ENCODE peak calls at places on chromosomes 4 and X, in eight cellular contexts. I, S, W, Y, K, G, V and A are unnamed samples.

GRCh38 chrX:18769812-18770573 is 62.5 kb downstream of the PPEF1 start:
- DNase-seq in I (no peak), S (no peak), W (peak), Y (no peak), K (no peak), G (no peak), V (no peak), A (no peak)

GRCh38 chrX:69069086-69069445 is 96.2 kb downstream of the PJA1 start:
- DNase-seq in I (no peak), S (no peak), W (no peak), Y (no peak), K (no peak), G (peak), V (no peak), A (no peak)

GRCh38 chr4:85092536-85092935 is 126.0 kb upstream of the WDFY3 start:
- DNase-seq in I (no peak), S (no peak), W (no peak), Y (no peak), K (no peak), G (no peak), V (no peak), A (no peak)

GRCh38 chrX:32868524-32868895 is 342.8 kb downstream of the DMD start:
- DNase-seq in I (no peak), S (no peak), W (no peak), Y (no peak), K (no peak), G (no peak), V (no peak), A (no peak)

GRCh38 chrX:134158821-134159512 is 78.0 kb upstream of the CCDC160 start:
- DNase-seq in I (no peak), S (no peak), W (no peak), Y (no peak), K (no peak), G (no peak), V (no peak), A (no peak)

GRCh38 chr4:20809796-20810195 is 109.5 kb downstream of the PACRGL start:
- DNase-seq in I (no peak), S (peak), W (no peak), Y (peak), K (no peak), G (no peak), V (peak), A (no peak)

GRCh38 chr4:125714845-125715244 is 400.1 kb downstream of the FAT4 start:
- DNase-seq in I (no peak), S (no peak), W (no peak), Y (no peak), K (no peak), G (no peak), V (no peak), A (no peak)

GRCh38 chrX:9148626-9149385 is 114.9 kb upstream of the FAM9B start:
- DNase-seq in I (peak), S (no peak), W (peak), Y (peak), K (peak), G (no peak), V (no peak), A (no peak)

GRCh38 chrX:33741807-33742206 is 390.3 kb downstream of the FAM47A start:
- DNase-seq in I (no peak), S (no peak), W (no peak), Y (no peak), K (no peak), G (peak), V (no peak), A (no peak)

GRCh38 chrX:9122504-9123245 is 88.7 kb upstream of the FAM9B start:
- DNase-seq in I (no peak), S (no peak), W (peak), Y (no peak), K (peak), G (no peak), V (no peak), A (no peak)

GRCh38 chrX:22012051-22012450 is 20.1 kb upstream of the PHEX start:
- DNase-seq in I (no peak), S (no peak), W (no peak), Y (no peak), K (no peak), G (no peak), V (no peak), A (no peak)

GRCh38 chr4:84852081-84852480 is 114.4 kb downstream of the WDFY3 start:
- DNase-seq in I (no peak), S (no peak), W (peak), Y (no peak), K (no peak), G (no peak), V (peak), A (peak)

GRCh38 chrX:69305333-69306062 is 140.2 kb upstream of the PJA1 start:
- DNase-seq in I (no peak), S (no peak), W (no peak), Y (no peak), K (no peak), G (no peak), V (no peak), A (no peak)

GRCh38 chr4:155854597-155855226 is 11.4 kb downstream of the ASIC5 start:
- DNase-seq in I (no peak), S (no peak), W (peak), Y (no peak), K (peak), G (no peak), V (no peak), A (no peak)

GRCh38 chr4:3781193-3781886 is 15.2 kb downstream of the ADRA2C start:
- DNase-seq in I (no peak), S (no peak), W (no peak), Y (no peak), K (no peak), G (peak), V (peak), A (no peak)

GRCh38 chrX:119698835-119699234 is 5.9 kb upstream of the SEPTIN6 start:
- DNase-seq in I (no peak), S (no peak), W (peak), Y (peak), K (peak), G (no peak), V (peak), A (no peak)

GRCh38 chr4:8907596-8908205 is 36.1 kb upstream of the HMX1 start:
- DNase-seq in I (peak), S (peak), W (no peak), Y (no peak), K (no peak), G (peak), V (no peak), A (peak)

GRCh38 chrX:10648608-10649007 is 28.2 kb upstream of the MID1 start:
- DNase-seq in I (no peak), S (no peak), W (peak), Y (peak), K (peak), G (no peak), V (no peak), A (no peak)

GRCh38 chrX:30673405-30673804 is 20.2 kb downstream of the GK start:
- DNase-seq in I (no peak), S (no peak), W (no peak), Y (no peak), K (no peak), G (no peak), V (no peak), A (no peak)

GRCh38 chr4:7571001-7571400 is 136.3 kb upstream of the PSAPL1 start:
- DNase-seq in I (no peak), S (no peak), W (no peak), Y (no peak), K (no peak), G (no peak), V (no peak), A (no peak)

GRCh38 chr4:186067757-186068385 is 1.1 kb upstream of the TLR3 start:
- DNase-seq in I (peak), S (no peak), W (peak), Y (peak), K (peak), G (no peak), V (peak), A (peak)

GRCh38 chr4:107855723-107856122 is 31.0 kb downstream of the SGMS2 start:
- DNase-seq in I (no peak), S (no peak), W (no peak), Y (no peak), K (no peak), G (no peak), V (no peak), A (no peak)

GRCh38 chrX:103536071-103536470 is 16.8 kb upstream of the RAB40A start:
- DNase-seq in I (no peak), S (no peak), W (peak), Y (no peak), K (no peak), G (no peak), V (no peak), A (no peak)

GRCh38 chrX:49901068-49901467 is 21.3 kb upstream of the CLCN5 start:
- DNase-seq in I (no peak), S (no peak), W (no peak), Y (no peak), K (no peak), G (no peak), V (no peak), A (no peak)

GRCh38 chr4:106585920-106586349 is 217.4 kb upstream of the GIMD1 start:
- DNase-seq in I (no peak), S (no peak), W (peak), Y (no peak), K (no peak), G (no peak), V (no peak), A (no peak)

GRCh38 chrX:124573458-124573857 is 227.1 kb downstream of the SH2D1A start:
- DNase-seq in I (no peak), S (no peak), W (no peak), Y (no peak), K (no peak), G (no peak), V (no peak), A (no peak)

GRCh38 chr4:57605374-57605773 is 495.2 kb upstream of the IGFBP7 start:
- DNase-seq in I (no peak), S (no peak), W (no peak), Y (no peak), K (no peak), G (no peak), V (no peak), A (no peak)

GRCh38 chrX:17361620-17362019 is 13.4 kb upstream of the NHS start:
- DNase-seq in I (no peak), S (no peak), W (no peak), Y (no peak), K (no peak), G (no peak), V (no peak), A (no peak)

GRCh38 chr4:103425406-103425805 is 227.3 kb upstream of the CENPE start:
- DNase-seq in I (no peak), S (no peak), W (no peak), Y (no peak), K (no peak), G (no peak), V (no peak), A (no peak)

GRCh38 chr4:99668472-99668871 is 10.8 kb upstream of the C4orf54 start:
- DNase-seq in I (no peak), S (no peak), W (no peak), Y (no peak), K (no peak), G (no peak), V (no peak), A (no peak)

GRCh38 chrX:24190500-24191156 is 41.1 kb downstream of the ZFX start:
- DNase-seq in I (no peak), S (no peak), W (peak), Y (no peak), K (no peak), G (no peak), V (no peak), A (no peak)

GRCh38 chr4:132587626-132588025 is 561.5 kb upstream of the PCDH10 start:
- DNase-seq in I (no peak), S (no peak), W (peak), Y (no peak), K (no peak), G (no peak), V (no peak), A (no peak)

DNA sequence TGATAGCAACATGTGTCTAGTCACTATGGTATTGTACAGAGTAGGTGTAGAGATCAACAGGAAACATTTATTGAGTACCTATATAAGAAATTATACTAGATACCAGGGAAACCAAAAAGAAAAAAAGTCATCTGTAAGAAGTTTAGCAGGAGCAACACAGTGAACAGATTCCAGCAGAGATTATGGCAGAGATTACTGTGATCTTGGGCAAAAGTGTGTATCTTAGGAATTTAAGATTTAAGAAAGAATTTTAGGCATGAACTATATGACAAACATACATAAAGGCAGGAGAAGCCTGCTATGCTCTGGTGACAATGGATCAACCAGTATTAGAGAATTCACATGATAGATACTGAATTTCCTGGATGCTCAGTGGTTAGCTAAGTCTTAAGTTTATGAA is 37.9 kb downstream of the SNCA start:
- DNase-seq in I (no peak), S (no peak), W (peak), Y (no peak), K (no peak), G (no peak), V (no peak), A (no peak)
- H3K4me3 ChIP-seq in I (no peak), S (no peak), W (no peak), Y (no peak), K (no peak), G (no peak), V (no peak), A (no peak)

GRCh38 chr4:87005690-87006461 is 71.1 kb downstream of the AFF1 start:
- DNase-seq in I (no peak), S (no peak), W (no peak), Y (peak), K (no peak), G (no peak), V (no peak), A (no peak)
- H3K27ac ChIP-seq in I (peak), S (peak), W (peak), Y (peak), K (peak), G (peak), V (peak), A (peak)

GRCh38 chrX:35098419-35098818 is 155.8 kb downstream of the FAM47B start:
- DNase-seq in I (no peak), S (no peak), W (no peak), Y (no peak), K (no peak), G (no peak), V (no peak), A (no peak)
- TF ChIP-seq CTCF in I (no peak), S (peak), W (no peak), Y (no peak), K (no peak), G (no peak), V (no peak), A (no peak)

GRCh38 chr4:87038837-87039715 is 104.3 kb downstream of the AFF1 start:
- DNase-seq in I (peak), S (peak), W (peak), Y (peak), K (peak), G (peak), V (no peak), A (peak)
- H3K4me3 ChIP-seq in I (no peak), S (no peak), W (no peak), Y (no peak), K (no peak), G (no peak), V (no peak), A (no peak)

GRCh38 chr4:686371-687040 is 2.4 kb downstream of the SLC49A3 start:
- DNase-seq in I (no peak), S (no peak), W (no peak), Y (no peak), K (no peak), G (no peak), V (no peak), A (no peak)
- H3K27ac ChIP-seq in I (no peak), S (peak), W (no peak), Y (no peak), K (peak), G (peak), V (peak), A (no peak)

GRCh38 chr4:169009281-169010124 is 552 bp downstream of the CBR4 start:
- DNase-seq in I (peak), S (no peak), W (peak), Y (peak), K (peak), G (peak), V (peak), A (peak)
- TF ChIP-seq CTCF in I (peak), S (peak), W (no peak), Y (peak), K (peak), G (no peak), V (peak), A (no peak)

DNA sequence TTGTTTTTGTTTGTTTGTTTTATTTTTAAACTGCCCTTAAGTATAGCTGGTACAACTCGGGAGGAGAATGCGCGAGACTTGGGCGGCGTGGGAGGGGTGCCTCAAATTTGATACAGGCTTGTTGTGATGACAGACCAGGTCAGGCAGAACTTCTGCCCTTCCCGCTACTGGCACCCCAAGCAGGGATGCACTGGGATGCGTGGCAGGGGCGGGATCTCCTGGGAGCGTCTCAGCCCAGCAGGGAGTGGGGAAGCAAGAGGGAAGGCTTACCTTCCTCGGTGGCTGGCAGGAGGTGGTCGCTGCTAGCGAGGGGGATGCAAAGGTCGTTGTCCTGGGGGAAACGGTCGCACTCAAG is 842 bp downstream of the SFRP2 start:
- DNase-seq in I (peak), S (no peak), W (no peak), Y (no peak), K (no peak), G (no peak), V (no peak), A (no peak)
- H3K4me3 ChIP-seq in I (peak), S (no peak), W (no peak), Y (peak), K (no peak), G (peak), V (no peak), A (peak)

GRCh38 chr4:22607382-22607781 is 85.4 kb upstream of the GBA3 start:
- DNase-seq in I (peak), S (no peak), W (peak), Y (peak), K (no peak), G (peak), V (peak), A (no peak)
- H3K27ac ChIP-seq in I (no peak), S (no peak), W (no peak), Y (no peak), K (no peak), G (no peak), V (no peak), A (no peak)